ENCODE peak calls at places on chromosomes 13 and 19, in four cellular contexts. A, J, G and F are unnamed samples.

GRCh38 chr13:38951525-38952313 is 38.9 kb downstream of the STOML3 start:
- DNase-seq in A (no peak), G (no peak), J (no peak), F (no peak)

GRCh38 chr19:8451885-8452284 is 7.1 kb downstream of the HNRNPM start:
- DNase-seq in A (peak), G (no peak), J (peak), F (no peak)

GRCh38 chr19:44748426-44749254 is at the start of gene BCL3:
- DNase-seq in G (peak), J (peak), A (no peak), F (peak)

GRCh38 chr19:45451181-45451849 is 16.5 kb upstream of the FOSB start:
- DNase-seq in J (peak), A (peak), G (no peak), F (no peak)

GRCh38 chr19:1496714-1497577 is 6.0 kb downstream of the REEP6 start:
- DNase-seq in G (no peak), J (no peak), A (no peak), F (no peak)

GRCh38 chr19:16061943-16062342 is 14.4 kb upstream of the TPM4 start:
- DNase-seq in A (no peak), G (no peak), J (no peak), F (no peak)

GRCh38 chr13:110816500-110816899 is 98.4 kb downstream of the ANKRD10 start:
- DNase-seq in A (no peak), J (no peak), G (no peak), F (peak)

GRCh38 chr13:93079294-93079693 is 147.3 kb upstream of the GPC6 start:
- DNase-seq in A (no peak), J (no peak), G (no peak), F (no peak)

GRCh38 chr13:77530870-77531269 is 4.6 kb upstream of the SCEL start:
- DNase-seq in J (no peak), A (no peak), G (no peak), F (no peak)

GRCh38 chr13:109666656-109667448 is 119.5 kb downstream of the IRS2 start:
- DNase-seq in A (peak), J (peak), G (no peak), F (no peak)

GRCh38 chr13:46369506-46370268 is 17.4 kb downstream of the RUBCNL start:
- DNase-seq in A (no peak), J (peak), G (no peak), F (no peak)

GRCh38 chr19:46471116-46471733 is at the start of gene PNMA8A:
- DNase-seq in A (peak), J (peak), G (no peak), F (peak)

GRCh38 chr19:29552454-29553280 is 26.9 kb downstream of the VSTM2B start:
- DNase-seq in A (no peak), J (no peak), G (no peak), F (no peak)

GRCh38 chr13:97124237-97124636 is 97.9 kb upstream of the MBNL2 start:
- DNase-seq in G (no peak), J (no peak), A (no peak), F (no peak)

GRCh38 chr13:40306817-40307216 is 359.6 kb downstream of the FOXO1 start:
- DNase-seq in J (no peak), G (no peak), A (peak), F (no peak)

GRCh38 chr13:104253063-104253680 is 1187.0 kb upstream of the SLC10A2 start:
- DNase-seq in G (no peak), J (no peak), A (peak), F (no peak)

GRCh38 chr19:3073159-3073563 is 10.9 kb upstream of the TLE5 start:
- DNase-seq in A (peak), J (peak), G (no peak), F (no peak)

GRCh38 chr19:3189702-3190469 is 4.2 kb downstream of the NCLN start:
- DNase-seq in A (no peak), J (no peak), G (no peak), F (no peak)

GRCh38 chr19:39170398-39171231 is 26.1 kb upstream of the NCCRP1 start:
- DNase-seq in G (no peak), A (no peak), J (no peak), F (no peak)

GRCh38 chr19:3129112-3129511 is 6.7 kb upstream of the GNA15 start:
- DNase-seq in J (peak), A (peak), G (no peak), F (no peak)

GRCh38 chr19:35710784-35711723 is 6.7 kb downstream of the ZBTB32 start:
- DNase-seq in A (peak), J (no peak), G (no peak), F (no peak)

GRCh38 chr19:2424686-2425621 is 2.4 kb downstream of the TIMM13 start:
- DNase-seq in J (peak), A (peak), G (no peak), F (no peak)

GRCh38 chr13:20188649-20189553 is 3.8 kb downstream of the GJB2 start:
- DNase-seq in A (no peak), J (no peak), G (no peak), F (no peak)

GRCh38 chr19:43780706-43781525 is at the start of gene KCNN4:
- DNase-seq in J (peak), A (peak), G (peak), F (no peak)

GRCh38 chr19:55047951-55048350 is 9.9 kb upstream of the GP6 start:
- DNase-seq in A (no peak), J (no peak), G (no peak), F (no peak)

GRCh38 chr19:45901432-45901903 is 945 bp downstream of the MYPOP start:
- DNase-seq in A (peak), J (peak), G (no peak), F (no peak)

GRCh38 chr19:16229322-16229641 is 31.6 kb downstream of the AP1M1 start:
- DNase-seq in A (no peak), G (no peak), J (no peak), F (no peak)

GRCh38 chr19:1019980-1020867 is 699 bp downstream of the TMEM259 start:
- DNase-seq in J (no peak), G (no peak), A (peak), F (no peak)